ENCODE peak calls at places on chromosomes 6 and 20, in seven cellular contexts. T is lower leg skin, U is cardiac muscle cell, I is endothelial cell of umbilical vein, M is cardiac fibroblast, F is lung, S is OCI-LY7. W is an unnamed sample.

GRCh38 chr6:139649718-139650117 is 275.3 kb upstream of the CITED2 start:
- DNase-seq in T (no peak), U (no peak), I (no peak), M (no peak), F (no peak), S (no peak), W (no peak)

GRCh38 chr20:61649879-61650200 is 397.8 kb downstream of the CDH4 start:
- DNase-seq in T (no peak), U (no peak), I (no peak), M (no peak), F (no peak), S (no peak), W (no peak)

GRCh38 chr6:134605034-134605433 is 287.1 kb upstream of the SGK1 start:
- DNase-seq in T (no peak), U (no peak), I (no peak), M (no peak), F (no peak), S (no peak), W (no peak)

GRCh38 chr6:109194770-109195169 is 99.5 kb downstream of the CEP57L1 start:
- DNase-seq in T (no peak), U (no peak), I (no peak), M (no peak), F (no peak), S (no peak), W (no peak)

GRCh38 chr6:151036869-151037680 is 171.6 kb downstream of the MTHFD1L start:
- DNase-seq in T (no peak), U (no peak), I (peak; percentile 82), M (peak; percentile 72), F (no peak), S (no peak), W (no peak)

GRCh38 chr6:97059473-97059872 is 134.9 kb downstream of the KLHL32 start:
- DNase-seq in T (no peak), U (peak; percentile 59), I (peak; percentile 30), M (peak; percentile 65), F (no peak), S (peak; percentile 62), W (no peak)

GRCh38 chr20:24736844-24737211 is 212.2 kb upstream of the CST7 start:
- DNase-seq in T (no peak), U (no peak), I (no peak), M (no peak), F (peak; percentile 16), S (no peak), W (no peak)

GRCh38 chr20:23096986-23097520 is 10.9 kb upstream of the CD93 start:
- DNase-seq in T (peak; percentile 79), U (no peak), I (peak; percentile 36), M (no peak), F (no peak), S (no peak), W (no peak)

GRCh38 chr6:14734416-14735340 is 511.2 kb upstream of the JARID2 start:
- DNase-seq in T (peak; percentile 55), U (peak; percentile 81), I (no peak), M (peak; percentile 90), F (no peak), S (peak; percentile 55), W (no peak)

GRCh38 chr6:25504661-25505060 is 147.4 kb upstream of the SCGN start:
- DNase-seq in T (no peak), U (no peak), I (no peak), M (peak; percentile 64), F (no peak), S (no peak), W (no peak)

GRCh38 chr6:42028234-42029061 is 21.9 kb upstream of the TAF8 start:
- DNase-seq in T (no peak), U (peak; percentile 92), I (peak; percentile 62), M (peak; percentile 85), F (peak; percentile 41), S (no peak), W (no peak)

GRCh38 chr20:21053002-21053762 is 53.0 kb downstream of the LINC00237 start:
- DNase-seq in T (no peak), U (no peak), I (no peak), M (no peak), F (no peak), S (no peak), W (no peak)

GRCh38 chr20:50632701-50633100 is 58.6 kb downstream of the RIPOR3 start:
- DNase-seq in T (no peak), U (no peak), I (no peak), M (no peak), F (no peak), S (no peak), W (no peak)

GRCh38 chr20:9581509-9581908 is 67.1 kb downstream of the LAMP5 start:
- DNase-seq in T (no peak), U (no peak), I (no peak), M (no peak), F (no peak), S (peak; percentile 1), W (no peak)

GRCh38 chr6:31597006-31597405 is 4.2 kb upstream of the NCR3 start:
- DNase-seq in T (no peak), U (peak; percentile 49), I (peak; percentile 67), M (peak; percentile 54), F (no peak), S (peak; percentile 82), W (no peak)

GRCh38 chr6:136067731-136068341 is 182.3 kb downstream of the MTFR2 start:
- DNase-seq in T (no peak), U (peak; percentile 83), I (peak; percentile 95), M (peak; percentile 64), F (no peak), S (no peak), W (no peak)

GRCh38 chr6:89023591-89024441 is 56.7 kb upstream of the PNRC1 start:
- DNase-seq in T (no peak), U (peak; percentile 73), I (no peak), M (peak; percentile 46), F (no peak), S (no peak), W (no peak)

GRCh38 chr6:168902075-168902474 is 351.6 kb downstream of the THBS2 start:
- DNase-seq in T (no peak), U (no peak), I (no peak), M (no peak), F (no peak), S (no peak), W (no peak)

GRCh38 chr6:70474751-70475150 is 61.4 kb downstream of the FAM135A start:
- DNase-seq in T (no peak), U (no peak), I (no peak), M (no peak), F (no peak), S (no peak), W (no peak)

GRCh38 chr20:13121840-13122515 is 99.1 kb upstream of the ISM1 start:
- DNase-seq in T (no peak), U (no peak), I (no peak), M (no peak), F (no peak), S (no peak), W (no peak)

GRCh38 chr6:108714774-108715414 is 133.3 kb upstream of the ARMC2 start:
- DNase-seq in T (no peak), U (peak; percentile 38), I (no peak), M (peak; percentile 36), F (no peak), S (no peak), W (no peak)

GRCh38 chr6:24431045-24431451 is 28.3 kb downstream of the MRS2 start:
- DNase-seq in T (no peak), U (peak; percentile 61), I (peak; percentile 55), M (peak; percentile 73), F (no peak), S (peak; percentile 58), W (no peak)

GRCh38 chr6:157253017-157253416 is 70.3 kb downstream of the TMEM242 start:
- DNase-seq in T (no peak), U (no peak), I (peak; percentile 24), M (no peak), F (no peak), S (no peak), W (no peak)

GRCh38 chr6:125789576-125790402 is 971 bp upstream of the NCOA7 start:
- DNase-seq in T (peak; percentile 63), U (peak; percentile 76), I (peak; percentile 72), M (peak; percentile 59), F (peak; percentile 44), S (peak; percentile 68), W (no peak)

GRCh38 chr6:160765412-160765811 is 63.4 kb downstream of the PLG start:
- DNase-seq in T (no peak), U (no peak), I (no peak), M (no peak), F (no peak), S (no peak), W (no peak)
- TF ChIP-seq CTCF in T (no peak), U (no peak), I (no peak), M (no peak), F (no peak), S (no peak), W (no peak)

GRCh38 chr20:34475979-34476736 is 40.1 kb upstream of the DYNLRB1 start:
- DNase-seq in T (no peak), U (peak; percentile 52), I (peak; percentile 51), M (peak; percentile 37), F (peak; percentile 29), S (peak; percentile 48), W (no peak)

GRCh38 chr20:34472246-34472925 is 43.8 kb upstream of the DYNLRB1 start:
- DNase-seq in T (no peak), U (peak; percentile 50), I (peak; percentile 77), M (peak; percentile 57), F (no peak), S (no peak), W (no peak)

GRCh38 chr20:34468956-34469355 is 47.3 kb upstream of the DYNLRB1 start:
- DNase-seq in T (no peak), U (no peak), I (no peak), M (no peak), F (no peak), S (no peak), W (no peak)

GRCh38 chr20:34473262-34473883 is 42.8 kb upstream of the DYNLRB1 start:
- DNase-seq in T (peak; percentile 32), U (peak; percentile 58), I (peak; percentile 21), M (peak; percentile 66), F (no peak), S (peak; percentile 65), W (no peak)
- TF ChIP-seq CTCF in T (no peak), U (peak; percentile 28), I (peak; percentile 20), M (peak; percentile 36), F (no peak), S (peak; percentile 83), W (no peak)

DNA sequence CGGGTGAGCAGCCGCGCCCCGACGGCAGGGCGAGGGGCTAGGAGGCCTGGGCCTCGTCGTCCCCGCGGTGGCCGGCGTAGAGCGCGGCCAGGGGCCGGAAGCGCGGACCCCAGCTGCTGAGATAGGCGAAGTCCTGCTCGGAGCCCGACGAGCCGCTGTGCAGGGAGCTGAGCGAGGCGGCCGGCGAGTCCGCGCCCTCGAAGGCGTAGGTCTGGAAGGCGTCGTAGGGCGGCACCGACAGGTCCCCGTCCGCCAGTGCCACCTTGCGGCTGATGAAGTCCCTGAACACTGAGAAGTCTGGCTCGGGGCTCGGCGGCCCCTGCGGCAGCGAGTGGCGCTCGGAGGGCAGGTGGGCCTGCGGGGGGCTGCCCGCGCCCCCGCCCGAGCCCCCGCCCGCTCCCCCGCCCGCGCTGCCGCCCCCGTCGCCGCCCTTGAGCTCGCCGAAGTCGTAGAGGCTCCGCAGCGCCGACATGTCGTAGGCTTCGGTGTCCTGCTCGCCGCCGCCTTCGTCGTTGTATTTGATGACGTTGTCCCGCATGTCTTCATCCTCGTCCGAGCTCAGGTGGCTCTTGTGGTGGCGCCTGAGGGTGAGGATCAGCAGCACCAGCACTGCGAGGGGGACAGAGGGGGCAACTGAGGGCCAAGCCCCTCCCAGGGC is 56.5 kb downstream of the CD40 start:
- DNase-seq in T (peak; percentile 51), U (peak; percentile 70), I (peak; percentile 44), M (peak; percentile 57), F (peak; percentile 56), S (peak; percentile 46), W (peak; percentile 45)
- TF ChIP-seq CTCF in T (no peak), U (peak; percentile 59), I (peak; percentile 85), M (peak; percentile 73), F (peak; percentile 56), S (peak; percentile 34), W (no peak)

GRCh38 chr6:28988536-28989415 is 16.3 kb downstream of the ZNF311 start:
- DNase-seq in T (no peak), U (peak; percentile 86), I (peak; percentile 66), M (peak; percentile 85), F (peak; percentile 62), S (no peak), W (no peak)
- TF ChIP-seq CTCF in T (no peak), U (peak; percentile 64), I (peak; percentile 79), M (peak; percentile 45), F (peak; percentile 3), S (no peak), W (no peak)

W was measured in omental fat pad.